ENCODE peak calls at places on chromosomes 3 and 15, in five cellular contexts. One of them, this sample, is unnamed.

GRCh38 chr15:65829150-65829764 is 37.2 kb upstream of the DENND4A start:
- DNase-seq in posterior cingulate gyrus: no peak
- DNase-seq in uterus: no peak
- DNase-seq in hepatocyte: peak; percentile 58
- DNase-seq in activated CD4-positive, alpha-beta T cell treated with anti-CD3 and anti-CD28 coated beads, Interleukin-2, amount 10 ng/mL, durations not matched to agents 7 days and 5 days: peak; percentile 47
- DNase-seq in this sample: no peak

GRCh38 chr15:63186065-63186464 is 3.3 kb upstream of the RAB8B start:
- DNase-seq in posterior cingulate gyrus: no peak
- DNase-seq in uterus: no peak
- DNase-seq in hepatocyte: no peak
- DNase-seq in activated CD4-positive, alpha-beta T cell treated with anti-CD3 and anti-CD28 coated beads, Interleukin-2, amount 10 ng/mL, durations not matched to agents 7 days and 5 days: no peak
- DNase-seq in this sample: no peak

GRCh38 chr3:154060606-154061380 is 60.4 kb upstream of the ARHGEF26 start:
- DNase-seq in posterior cingulate gyrus: no peak
- DNase-seq in uterus: no peak
- DNase-seq in hepatocyte: peak; percentile 41
- DNase-seq in activated CD4-positive, alpha-beta T cell treated with anti-CD3 and anti-CD28 coated beads, Interleukin-2, amount 10 ng/mL, durations not matched to agents 7 days and 5 days: no peak
- DNase-seq in this sample: no peak

GRCh38 chr3:14869877-14870563 is 51.3 kb downstream of the FGD5 start:
- DNase-seq in posterior cingulate gyrus: no peak
- DNase-seq in uterus: no peak
- DNase-seq in hepatocyte: no peak
- DNase-seq in activated CD4-positive, alpha-beta T cell treated with anti-CD3 and anti-CD28 coated beads, Interleukin-2, amount 10 ng/mL, durations not matched to agents 7 days and 5 days: no peak
- DNase-seq in this sample: no peak

GRCh38 chr3:134869153-134869726 is 74.2 kb downstream of the EPHB1 start:
- DNase-seq in posterior cingulate gyrus: no peak
- DNase-seq in uterus: no peak
- DNase-seq in hepatocyte: no peak
- DNase-seq in activated CD4-positive, alpha-beta T cell treated with anti-CD3 and anti-CD28 coated beads, Interleukin-2, amount 10 ng/mL, durations not matched to agents 7 days and 5 days: no peak
- DNase-seq in this sample: no peak

GRCh38 chr3:16884084-16884747 is 539 bp upstream of the PLCL2 start:
- DNase-seq in posterior cingulate gyrus: peak; percentile 52
- DNase-seq in uterus: peak; percentile 65
- DNase-seq in hepatocyte: peak; percentile 84
- DNase-seq in activated CD4-positive, alpha-beta T cell treated with anti-CD3 and anti-CD28 coated beads, Interleukin-2, amount 10 ng/mL, durations not matched to agents 7 days and 5 days: peak; percentile 61
- DNase-seq in this sample: peak; percentile 93

GRCh38 chr3:17494117-17494809 is 248.2 kb downstream of the TBC1D5 start:
- DNase-seq in posterior cingulate gyrus: no peak
- DNase-seq in uterus: no peak
- DNase-seq in hepatocyte: no peak
- DNase-seq in activated CD4-positive, alpha-beta T cell treated with anti-CD3 and anti-CD28 coated beads, Interleukin-2, amount 10 ng/mL, durations not matched to agents 7 days and 5 days: no peak
- DNase-seq in this sample: no peak

GRCh38 chr3:34955684-34956083 is 683.6 kb upstream of the ARPP21 start:
- DNase-seq in posterior cingulate gyrus: no peak
- DNase-seq in uterus: no peak
- DNase-seq in hepatocyte: no peak
- DNase-seq in activated CD4-positive, alpha-beta T cell treated with anti-CD3 and anti-CD28 coated beads, Interleukin-2, amount 10 ng/mL, durations not matched to agents 7 days and 5 days: peak; percentile 5
- DNase-seq in this sample: no peak

GRCh38 chr3:126083511-126083912 is 412 bp downstream of the SLC41A3 start:
- DNase-seq in posterior cingulate gyrus: no peak
- DNase-seq in uterus: no peak
- DNase-seq in hepatocyte: peak; percentile 71
- DNase-seq in activated CD4-positive, alpha-beta T cell treated with anti-CD3 and anti-CD28 coated beads, Interleukin-2, amount 10 ng/mL, durations not matched to agents 7 days and 5 days: peak; percentile 55
- DNase-seq in this sample: peak; percentile 88

GRCh38 chr15:89101302-89102191 is 13.3 kb downstream of the ABHD2 start:
- DNase-seq in posterior cingulate gyrus: no peak
- DNase-seq in uterus: peak; percentile 89
- DNase-seq in hepatocyte: peak; percentile 78
- DNase-seq in activated CD4-positive, alpha-beta T cell treated with anti-CD3 and anti-CD28 coated beads, Interleukin-2, amount 10 ng/mL, durations not matched to agents 7 days and 5 days: no peak
- DNase-seq in this sample: peak; percentile 83

GRCh38 chr3:139319428-139320402 is 24.1 kb upstream of the MRPS22 start:
- DNase-seq in posterior cingulate gyrus: no peak
- DNase-seq in uterus: no peak
- DNase-seq in hepatocyte: no peak
- DNase-seq in activated CD4-positive, alpha-beta T cell treated with anti-CD3 and anti-CD28 coated beads, Interleukin-2, amount 10 ng/mL, durations not matched to agents 7 days and 5 days: no peak
- DNase-seq in this sample: no peak

GRCh38 chr3:141429371-141430035 is 57.3 kb upstream of the RASA2 start:
- DNase-seq in posterior cingulate gyrus: no peak
- DNase-seq in uterus: no peak
- DNase-seq in hepatocyte: no peak
- DNase-seq in activated CD4-positive, alpha-beta T cell treated with anti-CD3 and anti-CD28 coated beads, Interleukin-2, amount 10 ng/mL, durations not matched to agents 7 days and 5 days: no peak
- DNase-seq in this sample: no peak

GRCh38 chr15:71294636-71295241 is 179.5 kb downstream of the THSD4 start:
- DNase-seq in posterior cingulate gyrus: no peak
- DNase-seq in uterus: peak; percentile 31
- DNase-seq in hepatocyte: no peak
- DNase-seq in activated CD4-positive, alpha-beta T cell treated with anti-CD3 and anti-CD28 coated beads, Interleukin-2, amount 10 ng/mL, durations not matched to agents 7 days and 5 days: no peak
- DNase-seq in this sample: no peak

GRCh38 chr3:197122394-197122793 is 92.8 kb upstream of the MELTF start:
- DNase-seq in posterior cingulate gyrus: no peak
- DNase-seq in uterus: no peak
- DNase-seq in hepatocyte: no peak
- DNase-seq in activated CD4-positive, alpha-beta T cell treated with anti-CD3 and anti-CD28 coated beads, Interleukin-2, amount 10 ng/mL, durations not matched to agents 7 days and 5 days: no peak
- DNase-seq in this sample: no peak

GRCh38 chr3:30747771-30748281 is 141.4 kb downstream of the TGFBR2 start:
- DNase-seq in posterior cingulate gyrus: no peak
- DNase-seq in uterus: no peak
- DNase-seq in hepatocyte: peak; percentile 13
- DNase-seq in activated CD4-positive, alpha-beta T cell treated with anti-CD3 and anti-CD28 coated beads, Interleukin-2, amount 10 ng/mL, durations not matched to agents 7 days and 5 days: no peak
- DNase-seq in this sample: no peak

GRCh38 chr15:73190189-73190601 is 137.9 kb downstream of the NEO1 start:
- DNase-seq in posterior cingulate gyrus: no peak
- DNase-seq in uterus: no peak
- DNase-seq in hepatocyte: no peak
- DNase-seq in activated CD4-positive, alpha-beta T cell treated with anti-CD3 and anti-CD28 coated beads, Interleukin-2, amount 10 ng/mL, durations not matched to agents 7 days and 5 days: no peak
- DNase-seq in this sample: no peak

GRCh38 chr3:120908803-120909601 is 997 bp downstream of the STXBP5L start:
- DNase-seq in posterior cingulate gyrus: no peak
- DNase-seq in uterus: no peak
- DNase-seq in hepatocyte: no peak
- DNase-seq in activated CD4-positive, alpha-beta T cell treated with anti-CD3 and anti-CD28 coated beads, Interleukin-2, amount 10 ng/mL, durations not matched to agents 7 days and 5 days: no peak
- DNase-seq in this sample: no peak

GRCh38 chr15:44038801-44039200 is 156.3 kb downstream of the FRMD5 start:
- DNase-seq in posterior cingulate gyrus: no peak
- DNase-seq in uterus: no peak
- DNase-seq in hepatocyte: peak; percentile 58
- DNase-seq in activated CD4-positive, alpha-beta T cell treated with anti-CD3 and anti-CD28 coated beads, Interleukin-2, amount 10 ng/mL, durations not matched to agents 7 days and 5 days: no peak
- DNase-seq in this sample: no peak

GRCh38 chr3:14459787-14460186 is 57.4 kb downstream of the SLC6A6 start:
- DNase-seq in posterior cingulate gyrus: no peak
- DNase-seq in uterus: no peak
- DNase-seq in hepatocyte: no peak
- DNase-seq in activated CD4-positive, alpha-beta T cell treated with anti-CD3 and anti-CD28 coated beads, Interleukin-2, amount 10 ng/mL, durations not matched to agents 7 days and 5 days: no peak
- DNase-seq in this sample: no peak

GRCh38 chr15:88627463-88627862 is 6.3 kb downstream of the AEN start:
- DNase-seq in posterior cingulate gyrus: no peak
- DNase-seq in uterus: no peak
- DNase-seq in hepatocyte: no peak
- DNase-seq in activated CD4-positive, alpha-beta T cell treated with anti-CD3 and anti-CD28 coated beads, Interleukin-2, amount 10 ng/mL, durations not matched to agents 7 days and 5 days: peak; percentile 91
- DNase-seq in this sample: no peak

GRCh38 chr3:54053201-54053600 is 69.2 kb upstream of the CACNA2D3 start:
- DNase-seq in posterior cingulate gyrus: no peak
- DNase-seq in uterus: no peak
- DNase-seq in hepatocyte: peak; percentile 33
- DNase-seq in activated CD4-positive, alpha-beta T cell treated with anti-CD3 and anti-CD28 coated beads, Interleukin-2, amount 10 ng/mL, durations not matched to agents 7 days and 5 days: no peak
- DNase-seq in this sample: peak; percentile 62

GRCh38 chr3:168121175-168121853 is 25.6 kb upstream of the GOLIM4 start:
- DNase-seq in posterior cingulate gyrus: no peak
- DNase-seq in uterus: peak; percentile 22
- DNase-seq in hepatocyte: no peak
- DNase-seq in activated CD4-positive, alpha-beta T cell treated with anti-CD3 and anti-CD28 coated beads, Interleukin-2, amount 10 ng/mL, durations not matched to agents 7 days and 5 days: no peak
- DNase-seq in this sample: no peak

GRCh38 chr3:14948609-14949038 is 1.2 kb downstream of the NR2C2 start:
- DNase-seq in posterior cingulate gyrus: no peak
- DNase-seq in uterus: no peak
- DNase-seq in hepatocyte: no peak
- DNase-seq in activated CD4-positive, alpha-beta T cell treated with anti-CD3 and anti-CD28 coated beads, Interleukin-2, amount 10 ng/mL, durations not matched to agents 7 days and 5 days: no peak
- DNase-seq in this sample: no peak

GRCh38 chr3:1717524-1717923 is 381.1 kb upstream of the CNTN4 start:
- DNase-seq in posterior cingulate gyrus: no peak
- DNase-seq in uterus: no peak
- DNase-seq in hepatocyte: no peak
- DNase-seq in activated CD4-positive, alpha-beta T cell treated with anti-CD3 and anti-CD28 coated beads, Interleukin-2, amount 10 ng/mL, durations not matched to agents 7 days and 5 days: no peak
- DNase-seq in this sample: no peak

GRCh38 chr3:126147932-126148683 is 32.3 kb downstream of the ALDH1L1 start:
- DNase-seq in posterior cingulate gyrus: peak; percentile 3
- DNase-seq in uterus: peak; percentile 6
- DNase-seq in hepatocyte: no peak
- DNase-seq in activated CD4-positive, alpha-beta T cell treated with anti-CD3 and anti-CD28 coated beads, Interleukin-2, amount 10 ng/mL, durations not matched to agents 7 days and 5 days: peak; percentile 4
- DNase-seq in this sample: peak; percentile 11

GRCh38 chr3:86774082-86774691 is 216.8 kb downstream of the VGLL3 start:
- DNase-seq in posterior cingulate gyrus: no peak
- DNase-seq in uterus: no peak
- DNase-seq in hepatocyte: peak; percentile 52
- DNase-seq in activated CD4-positive, alpha-beta T cell treated with anti-CD3 and anti-CD28 coated beads, Interleukin-2, amount 10 ng/mL, durations not matched to agents 7 days and 5 days: no peak
- DNase-seq in this sample: no peak

GRCh38 chr3:14332392-14332791 is 70.0 kb upstream of the SLC6A6 start:
- DNase-seq in posterior cingulate gyrus: no peak
- DNase-seq in uterus: no peak
- DNase-seq in hepatocyte: no peak
- DNase-seq in activated CD4-positive, alpha-beta T cell treated with anti-CD3 and anti-CD28 coated beads, Interleukin-2, amount 10 ng/mL, durations not matched to agents 7 days and 5 days: no peak
- DNase-seq in this sample: no peak

GRCh38 chr15:64101018-64101417 is 5.2 kb downstream of the SNX1 start:
- DNase-seq in posterior cingulate gyrus: no peak
- DNase-seq in uterus: no peak
- DNase-seq in hepatocyte: no peak
- DNase-seq in activated CD4-positive, alpha-beta T cell treated with anti-CD3 and anti-CD28 coated beads, Interleukin-2, amount 10 ng/mL, durations not matched to agents 7 days and 5 days: no peak
- DNase-seq in this sample: no peak

GRCh38 chr15:74402873-74403589 is 30.7 kb downstream of the SEMA7A start:
- DNase-seq in posterior cingulate gyrus: no peak
- DNase-seq in uterus: no peak
- DNase-seq in hepatocyte: no peak
- DNase-seq in activated CD4-positive, alpha-beta T cell treated with anti-CD3 and anti-CD28 coated beads, Interleukin-2, amount 10 ng/mL, durations not matched to agents 7 days and 5 days: peak; percentile 72
- DNase-seq in this sample: no peak

GRCh38 chr3:8503871-8504610 is 2.4 kb downstream of the LMCD1 start:
- DNase-seq in posterior cingulate gyrus: no peak
- DNase-seq in uterus: no peak
- DNase-seq in hepatocyte: no peak
- DNase-seq in activated CD4-positive, alpha-beta T cell treated with anti-CD3 and anti-CD28 coated beads, Interleukin-2, amount 10 ng/mL, durations not matched to agents 7 days and 5 days: no peak
- DNase-seq in this sample: no peak

This sample was measured in upper lobe of left lung.